ENCODE peak calls at places on chromosomes 2 and 18, in four cellular contexts. K, W, X and C are unnamed samples.
A peak's percentile ranks its signal among the peaks of the same experiment; 100 is the strongest.

GRCh38 chr2:196515041-196515440 is 124.5 kb upstream of the CCDC150 start:
- DNase-seq in K (peak; percentile 49), W (no peak), X (no peak), C (no peak)

GRCh38 chr2:241534701-241535375 is 23.7 kb upstream of the BOK start:
- DNase-seq in K (no peak), W (no peak), X (peak; percentile 78), C (no peak)

GRCh38 chr2:239106314-239106908 is 258.5 kb downstream of the TWIST2 start:
- DNase-seq in K (peak; percentile 42), W (no peak), X (peak; percentile 100), C (peak; percentile 66)

GRCh38 chr2:46873632-46874068 is 42.0 kb downstream of the MCFD2 start:
- DNase-seq in K (peak; percentile 46), W (no peak), X (peak; percentile 91), C (peak; percentile 94)

GRCh38 chr2:110114007-110114591 is 1.5 kb downstream of the MALL start:
- DNase-seq in K (no peak), W (no peak), X (no peak), C (no peak)

GRCh38 chr2:216648105-216648504 is 14.9 kb downstream of the IGFBP2 start:
- DNase-seq in K (no peak), W (no peak), X (peak; percentile 88), C (no peak)

GRCh38 chr18:49055787-49056186 is 105.0 kb upstream of the SMAD7 start:
- DNase-seq in K (peak; percentile 65), W (peak; percentile 14), X (peak; percentile 84), C (peak; percentile 64)

GRCh38 chr2:19255481-19255880 is 102.9 kb downstream of the OSR1 start:
- DNase-seq in K (no peak), W (no peak), X (no peak), C (no peak)

GRCh38 chr2:3489449-3490115 is 29.7 kb downstream of the ADI1 start:
- DNase-seq in K (no peak), W (no peak), X (peak; percentile 50), C (no peak)

GRCh38 chr2:136065384-136065783 is 52.6 kb downstream of the CXCR4 start:
- DNase-seq in K (no peak), W (no peak), X (no peak), C (no peak)

GRCh38 chr18:8943900-8944870 is 158.3 kb upstream of the NDUFV2 start:
- DNase-seq in K (no peak), W (no peak), X (peak; percentile 30), C (no peak)

GRCh38 chr2:40367652-40368051 is 84.2 kb downstream of the SLC8A1 start:
- DNase-seq in K (no peak), W (no peak), X (no peak), C (no peak)

GRCh38 chr2:122528061-122528460 is 772.6 kb downstream of the TSN start:
- DNase-seq in K (no peak), W (no peak), X (peak; percentile 50), C (no peak)

GRCh38 chr2:182761903-182762302 is 45.8 kb downstream of the DNAJC10 start:
- DNase-seq in K (no peak), W (no peak), X (no peak), C (no peak)

GRCh38 chr2:17892726-17893534 is 14.5 kb downstream of the KCNS3 start:
- DNase-seq in K (no peak), W (no peak), X (no peak), C (no peak)

GRCh38 chr18:30186245-30186644 is 856.3 kb downstream of the DSC3 start:
- DNase-seq in K (no peak), W (no peak), X (no peak), C (no peak)

GRCh38 chr2:119218478-119219064 is 5.1 kb upstream of the STEAP3 start:
- DNase-seq in K (no peak), W (no peak), X (peak; percentile 94), C (peak; percentile 57)

GRCh38 chr2:174240097-174240496 is 8.2 kb downstream of the OLA1 start:
- DNase-seq in K (no peak), W (no peak), X (no peak), C (no peak)

GRCh38 chr2:34373586-34374233 is 774.6 kb upstream of the FAM98A start:
- DNase-seq in K (no peak), W (no peak), X (no peak), C (no peak)

GRCh38 chr2:200578778-200579177 is 7.0 kb upstream of the AOX1 start:
- DNase-seq in K (no peak), W (no peak), X (no peak), C (no peak)

GRCh38 chr2:83364264-83364663 is 1094.8 kb downstream of the SUCLG1 start:
- DNase-seq in K (no peak), W (no peak), X (no peak), C (no peak)

GRCh38 chr18:55920063-55920462 is 332.1 kb upstream of the TCF4 start:
- DNase-seq in K (no peak), W (no peak), X (no peak), C (no peak)

GRCh38 chr18:7585272-7585670 is 18.2 kb downstream of the PTPRM start:
- DNase-seq in K (no peak), W (no peak), X (peak; percentile 31), C (no peak)

GRCh38 chr2:43318791-43319190 is 92.4 kb upstream of the ZFP36L2 start:
- DNase-seq in K (no peak), W (no peak), X (no peak), C (no peak)

GRCh38 chr2:83594261-83594660 is 864.8 kb downstream of the SUCLG1 start:
- DNase-seq in K (no peak), W (no peak), X (no peak), C (no peak)